ENCODE peak calls at places on chromosomes 2 and 18, in four cellular contexts. H is psoas muscle, Q is T-helper 1 cell, E is mucosa of gallbladder. L is an unnamed sample.
A peak's percentile ranks its signal among the peaks of the same experiment; 100 is the strongest.

GRCh38 chr2:135175177-135175576 is 123.1 kb downstream of the RAB3GAP1 start:
- DNase-seq in H (no peak), E (no peak), Q (no peak), L (no peak)

GRCh38 chr2:88669371-88670214 is 21.9 kb upstream of the RPIA start:
- DNase-seq in E (peak; percentile 30), Q (peak; percentile 37), H (no peak), L (peak; percentile 23)

GRCh38 chr18:76414936-76415621 is 80.0 kb downstream of the ZNF516 start:
- DNase-seq in H (no peak), E (no peak), Q (no peak), L (no peak)

GRCh38 chr2:101307503-101307902 is 998 bp downstream of the RNF149 start:
- DNase-seq in E (no peak), Q (peak; percentile 23), H (no peak), L (no peak)

GRCh38 chr2:197455428-197455827 is 2.1 kb downstream of the COQ10B start:
- DNase-seq in H (no peak), Q (no peak), E (no peak), L (no peak)

GRCh38 chr2:36480596-36480995 is 117.4 kb downstream of the FEZ2 start:
- DNase-seq in H (no peak), E (no peak), Q (no peak), L (no peak)

GRCh38 chr2:28101123-28101522 is 210.6 kb downstream of the BABAM2 start:
- DNase-seq in E (no peak), Q (no peak), H (no peak), L (no peak)

GRCh38 chr18:27695054-27695453 is 481.9 kb downstream of the CDH2 start:
- DNase-seq in E (no peak), H (no peak), Q (no peak), L (no peak)

GRCh38 chr2:234836251-234836650 is 115.6 kb upstream of the SH3BP4 start:
- DNase-seq in H (no peak), Q (no peak), E (no peak), L (no peak)

GRCh38 chr2:204933735-204934361 is 388.6 kb downstream of the PARD3B start:
- DNase-seq in Q (no peak), E (no peak), H (no peak), L (no peak)

GRCh38 chr2:103132536-103133217 is 370.8 kb downstream of the TMEM182 start:
- DNase-seq in E (no peak), Q (no peak), H (no peak), L (no peak)

GRCh38 chr2:237149425-237149824 is 63.7 kb downstream of the COPS8 start:
- DNase-seq in Q (no peak), E (no peak), H (no peak), L (no peak)

GRCh38 chr2:174023591-174024523 is 58.7 kb upstream of the SP3 start:
- DNase-seq in E (peak; percentile 40), H (peak; percentile 81), Q (peak; percentile 24), L (peak; percentile 48)

GRCh38 chr2:235500761-235501662 is 7.2 kb downstream of the AGAP1 start:
- DNase-seq in H (no peak), E (no peak), Q (peak; percentile 47), L (no peak)

GRCh38 chr2:71798266-71799012 is 345.1 kb downstream of the DYSF start:
- DNase-seq in Q (peak; percentile 4), H (no peak), E (no peak), L (peak; percentile 15)

GRCh38 chr2:39379643-39380524 is 57.2 kb downstream of the MAP4K3 start:
- DNase-seq in Q (peak; percentile 36), H (no peak), E (no peak), L (no peak)

GRCh38 chr2:9736008-9736407 is 105.2 kb upstream of the YWHAQ start:
- DNase-seq in E (no peak), H (no peak), Q (peak; percentile 38), L (no peak)

GRCh38 chr2:134359367-134360081 is 105.7 kb downstream of the MGAT5 start:
- DNase-seq in H (no peak), Q (no peak), E (no peak), L (peak; percentile 50)

GRCh38 chr2:94872676-94873361 is 1.6 kb downstream of the TEKT4 start:
- DNase-seq in E (no peak), Q (no peak), H (no peak), L (no peak)

GRCh38 chr2:182763311-182763912 is 47.4 kb downstream of the DNAJC10 start:
- DNase-seq in E (no peak), H (no peak), Q (no peak), L (no peak)

GRCh38 chr18:31233550-31234306 is 71.1 kb upstream of the DSC1 start:
- DNase-seq in Q (no peak), H (no peak), E (no peak), L (no peak)

GRCh38 chr2:26691881-26692813 is at the start of gene KCNK3:
- DNase-seq in H (peak; percentile 63), E (peak; percentile 42), Q (no peak), L (peak; percentile 43)

GRCh38 chr2:180222642-180223041 is 215.5 kb upstream of the CWC22 start:
- DNase-seq in E (peak; percentile 13), Q (no peak), H (no peak), L (no peak)

GRCh38 chr2:18701546-18701945 is 112.2 kb upstream of the NT5C1B start:
- DNase-seq in H (no peak), Q (no peak), E (no peak), L (no peak)

L was measured in transverse colon.